ENCODE peak calls at places on chromosomes 6 and 20, in seven cellular contexts. One of them, this sample, is unnamed.

GRCh38 chr20:17556842-17557674 is 12.8 kb upstream of the DSTN start:
- DNase-seq in neural progenitor cell: no peak
- DNase-seq in GM23338: no peak
- DNase-seq in MG63: peak; percentile 85
- DNase-seq in spleen: no peak
- DNase-seq in H7: peak; percentile 34
- DNase-seq in AG10803: peak; percentile 75
- DNase-seq in this sample: no peak

GRCh38 chr6:28940294-28940858 is 16.6 kb upstream of the TRIM27 start:
- DNase-seq in neural progenitor cell: peak; percentile 70
- DNase-seq in GM23338: peak; percentile 80
- DNase-seq in MG63: peak; percentile 26
- DNase-seq in spleen: peak; percentile 80
- DNase-seq in H7: peak; percentile 50
- DNase-seq in AG10803: no peak
- DNase-seq in this sample: no peak

GRCh38 chr20:46621492-46621891 is 29.8 kb downstream of the SLC13A3 start:
- DNase-seq in neural progenitor cell: no peak
- DNase-seq in GM23338: no peak
- DNase-seq in MG63: no peak
- DNase-seq in spleen: no peak
- DNase-seq in H7: no peak
- DNase-seq in AG10803: peak; percentile 40
- DNase-seq in this sample: no peak

GRCh38 chr20:17137692-17138091 is 89.1 kb upstream of the PCSK2 start:
- DNase-seq in neural progenitor cell: no peak
- DNase-seq in GM23338: no peak
- DNase-seq in MG63: no peak
- DNase-seq in spleen: no peak
- DNase-seq in H7: no peak
- DNase-seq in AG10803: peak; percentile 2
- DNase-seq in this sample: no peak

GRCh38 chr6:142773859-142774258 is 171.1 kb downstream of the HIVEP2 start:
- DNase-seq in neural progenitor cell: no peak
- DNase-seq in GM23338: no peak
- DNase-seq in MG63: no peak
- DNase-seq in spleen: no peak
- DNase-seq in H7: no peak
- DNase-seq in AG10803: no peak
- DNase-seq in this sample: no peak

GRCh38 chr20:60729119-60729900 is 522.8 kb upstream of the CDH4 start:
- DNase-seq in neural progenitor cell: peak; percentile 10
- DNase-seq in GM23338: peak; percentile 46
- DNase-seq in MG63: no peak
- DNase-seq in spleen: no peak
- DNase-seq in H7: peak; percentile 19
- DNase-seq in AG10803: no peak
- DNase-seq in this sample: no peak

GRCh38 chr6:47671777-47672176 is 26.6 kb upstream of the ADGRF4 start:
- DNase-seq in neural progenitor cell: no peak
- DNase-seq in GM23338: no peak
- DNase-seq in MG63: no peak
- DNase-seq in spleen: no peak
- DNase-seq in H7: no peak
- DNase-seq in AG10803: no peak
- DNase-seq in this sample: no peak

GRCh38 chr20:36119537-36119936 is 35.0 kb upstream of the EPB41L1 start:
- DNase-seq in neural progenitor cell: no peak
- DNase-seq in GM23338: no peak
- DNase-seq in MG63: no peak
- DNase-seq in spleen: no peak
- DNase-seq in H7: no peak
- DNase-seq in AG10803: no peak
- DNase-seq in this sample: peak; percentile 35

GRCh38 chr6:42349753-42350573 is 101.8 kb downstream of the TRERF1 start:
- DNase-seq in neural progenitor cell: no peak
- DNase-seq in GM23338: no peak
- DNase-seq in MG63: no peak
- DNase-seq in spleen: no peak
- DNase-seq in H7: no peak
- DNase-seq in AG10803: peak; percentile 68
- DNase-seq in this sample: no peak

GRCh38 chr6:158415666-158416065 is 103.4 kb downstream of the TULP4 start:
- DNase-seq in neural progenitor cell: no peak
- DNase-seq in GM23338: no peak
- DNase-seq in MG63: no peak
- DNase-seq in spleen: no peak
- DNase-seq in H7: no peak
- DNase-seq in AG10803: no peak
- DNase-seq in this sample: no peak

GRCh38 chr20:53967527-53967926 is 102.9 kb downstream of the BCAS1 start:
- DNase-seq in neural progenitor cell: no peak
- DNase-seq in GM23338: no peak
- DNase-seq in MG63: no peak
- DNase-seq in spleen: no peak
- DNase-seq in H7: no peak
- DNase-seq in AG10803: no peak
- DNase-seq in this sample: no peak

GRCh38 chr6:19013011-19013410 is 625.9 kb downstream of the RNF144B start:
- DNase-seq in neural progenitor cell: no peak
- DNase-seq in GM23338: no peak
- DNase-seq in MG63: no peak
- DNase-seq in spleen: no peak
- DNase-seq in H7: no peak
- DNase-seq in AG10803: no peak
- DNase-seq in this sample: no peak

GRCh38 chr6:146550911-146551310 is 7.3 kb downstream of the RAB32 start:
- DNase-seq in neural progenitor cell: no peak
- DNase-seq in GM23338: no peak
- DNase-seq in MG63: no peak
- DNase-seq in spleen: no peak
- DNase-seq in H7: no peak
- DNase-seq in AG10803: peak; percentile 64
- DNase-seq in this sample: no peak

GRCh38 chr20:17654649-17655285 is 27.3 kb downstream of the RRBP1 start:
- DNase-seq in neural progenitor cell: peak; percentile 78
- DNase-seq in GM23338: peak; percentile 91
- DNase-seq in MG63: peak; percentile 10
- DNase-seq in spleen: peak; percentile 49
- DNase-seq in H7: peak; percentile 81
- DNase-seq in AG10803: no peak
- DNase-seq in this sample: no peak

GRCh38 chr6:106300944-106301343 is 24.6 kb downstream of the ATG5 start:
- DNase-seq in neural progenitor cell: peak; percentile 11
- DNase-seq in GM23338: peak; percentile 53
- DNase-seq in MG63: no peak
- DNase-seq in spleen: no peak
- DNase-seq in H7: no peak
- DNase-seq in AG10803: peak; percentile 68
- DNase-seq in this sample: peak; percentile 78

GRCh38 chr6:108027054-108027453 is 47.5 kb downstream of the OSTM1 start:
- DNase-seq in neural progenitor cell: no peak
- DNase-seq in GM23338: no peak
- DNase-seq in MG63: no peak
- DNase-seq in spleen: no peak
- DNase-seq in H7: no peak
- DNase-seq in AG10803: peak; percentile 12
- DNase-seq in this sample: no peak

GRCh38 chr6:75437451-75438185 is 56.0 kb downstream of the FILIP1 start:
- DNase-seq in neural progenitor cell: no peak
- DNase-seq in GM23338: no peak
- DNase-seq in MG63: no peak
- DNase-seq in spleen: no peak
- DNase-seq in H7: no peak
- DNase-seq in AG10803: peak; percentile 72
- DNase-seq in this sample: no peak

GRCh38 chr6:124742971-124743370 is 219.3 kb upstream of the RNF217 start:
- DNase-seq in neural progenitor cell: no peak
- DNase-seq in GM23338: no peak
- DNase-seq in MG63: no peak
- DNase-seq in spleen: no peak
- DNase-seq in H7: no peak
- DNase-seq in AG10803: no peak
- DNase-seq in this sample: no peak

GRCh38 chr6:43812850-43813584 is 43.0 kb downstream of the VEGFA start:
- DNase-seq in neural progenitor cell: peak; percentile 18
- DNase-seq in GM23338: no peak
- DNase-seq in MG63: no peak
- DNase-seq in spleen: no peak
- DNase-seq in H7: no peak
- DNase-seq in AG10803: no peak
- DNase-seq in this sample: peak; percentile 61

GRCh38 chr6:136699358-136699757 is 92.9 kb downstream of the MAP3K5 start:
- DNase-seq in neural progenitor cell: no peak
- DNase-seq in GM23338: no peak
- DNase-seq in MG63: no peak
- DNase-seq in spleen: no peak
- DNase-seq in H7: no peak
- DNase-seq in AG10803: no peak
- DNase-seq in this sample: no peak

GRCh38 chr6:85574932-85575598 is 18.6 kb downstream of the SNX14 start:
- DNase-seq in neural progenitor cell: no peak
- DNase-seq in GM23338: no peak
- DNase-seq in MG63: peak; percentile 2
- DNase-seq in spleen: no peak
- DNase-seq in H7: no peak
- DNase-seq in AG10803: peak; percentile 52
- DNase-seq in this sample: no peak

GRCh38 chr6:43496370-43497128 is 13.6 kb downstream of the LRRC73 start:
- DNase-seq in neural progenitor cell: peak; percentile 62
- DNase-seq in GM23338: peak; percentile 72
- DNase-seq in MG63: no peak
- DNase-seq in spleen: no peak
- DNase-seq in H7: peak; percentile 92
- DNase-seq in AG10803: peak; percentile 65
- DNase-seq in this sample: peak; percentile 64

GRCh38 chr6:82268301-82268846 is 20.8 kb upstream of the IBTK start:
- DNase-seq in neural progenitor cell: no peak
- DNase-seq in GM23338: no peak
- DNase-seq in MG63: no peak
- DNase-seq in spleen: no peak
- DNase-seq in H7: no peak
- DNase-seq in AG10803: no peak
- DNase-seq in this sample: no peak

GRCh38 chr6:104940238-104940880 is 16.5 kb upstream of the LIN28B start:
- DNase-seq in neural progenitor cell: peak; percentile 95
- DNase-seq in GM23338: peak; percentile 90
- DNase-seq in MG63: no peak
- DNase-seq in spleen: no peak
- DNase-seq in H7: peak; percentile 94
- DNase-seq in AG10803: no peak
- DNase-seq in this sample: no peak

GRCh38 chr6:104943781-104944180 is 13.1 kb upstream of the LIN28B start:
- DNase-seq in neural progenitor cell: peak; percentile 71
- DNase-seq in GM23338: no peak
- DNase-seq in MG63: peak; percentile 3
- DNase-seq in spleen: no peak
- DNase-seq in H7: no peak
- DNase-seq in AG10803: no peak
- DNase-seq in this sample: peak; percentile 50

GRCh38 chr6:104936766-104937535 is 20.0 kb upstream of the LIN28B start:
- DNase-seq in neural progenitor cell: no peak
- DNase-seq in GM23338: no peak
- DNase-seq in MG63: no peak
- DNase-seq in spleen: no peak
- DNase-seq in H7: no peak
- DNase-seq in AG10803: no peak
- DNase-seq in this sample: no peak

GRCh38 chr6:104941694-104942177 is 15.2 kb upstream of the LIN28B start:
- DNase-seq in neural progenitor cell: peak; percentile 34
- DNase-seq in GM23338: peak; percentile 57
- DNase-seq in MG63: no peak
- DNase-seq in spleen: no peak
- DNase-seq in H7: peak; percentile 17
- DNase-seq in AG10803: no peak
- DNase-seq in this sample: no peak

DNA sequence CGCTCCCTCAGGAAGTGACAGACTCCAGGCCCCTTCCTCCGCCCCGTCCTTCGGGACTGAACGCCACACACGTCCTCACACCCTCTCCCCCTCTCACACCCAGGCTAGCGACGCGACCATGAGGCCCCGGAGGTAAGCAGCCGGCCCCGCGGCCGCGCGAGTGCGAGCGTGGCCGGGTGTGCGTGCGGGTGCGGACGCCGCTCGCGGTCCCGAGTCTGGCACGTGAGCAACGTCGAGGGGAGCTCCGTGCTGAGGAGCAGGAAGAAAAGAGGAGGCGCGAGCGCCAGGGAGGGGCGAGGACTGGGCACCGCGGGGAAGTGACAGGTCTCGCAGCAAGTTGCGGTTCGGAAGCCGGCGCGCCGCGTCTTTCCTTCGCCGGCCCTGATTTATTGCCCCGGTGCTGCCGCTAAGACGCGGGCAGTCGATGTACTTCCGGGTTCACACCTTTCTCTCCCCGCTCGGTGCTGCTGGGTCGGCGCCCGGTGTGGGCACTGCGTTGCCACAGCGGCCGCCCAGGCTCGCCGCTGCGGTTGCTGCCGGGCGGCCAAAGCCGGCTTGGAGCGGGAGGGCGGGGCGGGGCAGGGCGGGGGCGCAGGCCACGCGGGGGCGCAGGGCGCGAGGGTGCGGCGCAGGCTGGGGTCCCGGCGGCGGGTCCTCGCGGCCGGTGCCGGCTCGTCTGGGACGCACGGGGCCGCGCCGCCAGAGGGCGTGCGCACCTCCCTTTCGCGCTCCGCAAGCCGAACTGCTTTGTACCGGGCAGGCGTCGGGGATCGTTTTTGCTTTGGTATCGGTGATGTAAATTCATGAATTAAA is 15.8 kb upstream of the LIN28B start:
- DNase-seq in neural progenitor cell: peak; percentile 94
- DNase-seq in GM23338: peak; percentile 85
- DNase-seq in MG63: peak; percentile 59
- DNase-seq in spleen: peak; percentile 77
- DNase-seq in H7: peak; percentile 91
- DNase-seq in AG10803: peak; percentile 17
- DNase-seq in this sample: no peak
- H3K4me3 ChIP-seq in neural progenitor cell: peak overlapping the region; percentile 95
- H3K4me3 ChIP-seq in GM23338: peak overlapping the region; percentile 56
- H3K4me3 ChIP-seq in MG63: peak overlapping the region; percentile 52
- H3K4me3 ChIP-seq in spleen: peak overlapping the region; percentile 32
- H3K4me3 ChIP-seq in H7: peak overlapping the region; percentile 64
- H3K4me3 ChIP-seq in AG10803: peak overlapping the region; percentile 45
- H3K4me3 ChIP-seq in this sample: no peak overlapping the region

GRCh38 chr20:37885593-37886507 is 17.1 kb upstream of the VSTM2L start:
- DNase-seq in neural progenitor cell: no peak
- DNase-seq in GM23338: no peak
- DNase-seq in MG63: no peak
- DNase-seq in spleen: no peak
- DNase-seq in H7: no peak
- DNase-seq in AG10803: no peak
- DNase-seq in this sample: no peak
- H3K4me3 ChIP-seq in neural progenitor cell: no peak overlapping the region
- H3K4me3 ChIP-seq in GM23338: no peak overlapping the region
- H3K4me3 ChIP-seq in MG63: no peak overlapping the region
- H3K4me3 ChIP-seq in spleen: no peak overlapping the region
- H3K4me3 ChIP-seq in H7: no peak overlapping the region
- H3K4me3 ChIP-seq in AG10803: no peak overlapping the region
- H3K4me3 ChIP-seq in this sample: no peak overlapping the region

GRCh38 chr6:80005406-80005805 is 957 bp downstream of the TTK start:
- DNase-seq in neural progenitor cell: no peak
- DNase-seq in GM23338: no peak
- DNase-seq in MG63: no peak
- DNase-seq in spleen: no peak
- DNase-seq in H7: no peak
- DNase-seq in AG10803: no peak
- DNase-seq in this sample: no peak
- H3K4me3 ChIP-seq in neural progenitor cell: peak overlapping the region; percentile 90
- H3K4me3 ChIP-seq in GM23338: peak overlapping the region; percentile 63
- H3K4me3 ChIP-seq in MG63: peak overlapping the region; percentile 91
- H3K4me3 ChIP-seq in spleen: no peak overlapping the region
- H3K4me3 ChIP-seq in H7: peak overlapping the region; percentile 42
- H3K4me3 ChIP-seq in AG10803: peak overlapping the region; percentile 85
- H3K4me3 ChIP-seq in this sample: peak overlapping the region; percentile 76

GRCh38 chr20:10555865-10556308 is 117.9 kb downstream of the JAG1 start:
- DNase-seq in neural progenitor cell: no peak
- DNase-seq in GM23338: no peak
- DNase-seq in MG63: no peak
- DNase-seq in spleen: no peak
- DNase-seq in H7: no peak
- DNase-seq in AG10803: peak; percentile 74
- DNase-seq in this sample: no peak
- H3K4me3 ChIP-seq in neural progenitor cell: no peak overlapping the region
- H3K4me3 ChIP-seq in GM23338: no peak overlapping the region
- H3K4me3 ChIP-seq in MG63: no peak overlapping the region
- H3K4me3 ChIP-seq in spleen: no peak overlapping the region
- H3K4me3 ChIP-seq in H7: no peak overlapping the region
- H3K4me3 ChIP-seq in AG10803: no peak overlapping the region
- H3K4me3 ChIP-seq in this sample: no peak overlapping the region

This sample was measured in Karpas-422.